ENCODE peak calls at places on chromosomes 6 and 20, in eight cellular contexts. I is ovary, N is A549, J is stomach, O is SK-N-SH, K is upper lobe of left lung, Y is HepG2, L is tibial nerve. Q is an unnamed sample.

GRCh38 chr6:52995913-52996685 is 1.0 kb upstream of the GSTA4 start:
- DNase-seq in Y (peak), O (peak), N (peak), L (peak), K (peak), I (peak), J (no peak), Q (peak)

GRCh38 chr20:41041693-41042092 is 13.1 kb downstream of the TOP1 start:
- DNase-seq in K (no peak), N (no peak), I (no peak), J (no peak), O (no peak), Y (no peak), L (no peak), Q (no peak)

GRCh38 chr20:44956410-44956809 is 3.8 kb downstream of the TOMM34 start:
- DNase-seq in O (no peak), N (no peak), I (no peak), Y (no peak), K (no peak), J (no peak), L (no peak), Q (no peak)

GRCh38 chr20:48760403-48760889 is 67.4 kb downstream of the PREX1 start:
- DNase-seq in J (peak), L (no peak), N (no peak), K (peak), I (no peak), Y (no peak), O (no peak), Q (peak)

GRCh38 chr6:36328600-36328999 is 8.1 kb downstream of the BNIP5 start:
- DNase-seq in J (no peak), N (no peak), O (no peak), L (no peak), Y (no peak), I (no peak), K (no peak), Q (no peak)

GRCh38 chr6:89098461-89098860 is 17.9 kb downstream of the PNRC1 start:
- DNase-seq in I (no peak), J (no peak), K (no peak), O (no peak), N (no peak), Y (no peak), L (no peak), Q (no peak)

GRCh38 chr6:25292384-25292783 is 13.2 kb downstream of the CARMIL1 start:
- DNase-seq in L (no peak), O (no peak), K (no peak), I (no peak), N (no peak), Y (no peak), J (no peak), Q (no peak)

GRCh38 chr20:11847827-11848226 is 69.9 kb upstream of the BTBD3 start:
- DNase-seq in N (no peak), J (peak), L (no peak), O (no peak), I (no peak), Y (no peak), K (no peak), Q (peak)

GRCh38 chr6:32558426-32559057 is 28.5 kb upstream of the HLA-DRB5 start:
- DNase-seq in L (no peak), I (no peak), N (no peak), Y (no peak), K (no peak), J (no peak), O (no peak), Q (no peak)

GRCh38 chr20:19757487-19757972 is 528 bp upstream of the RIN2 start:
- DNase-seq in J (peak), K (peak), N (peak), O (peak), Y (peak), I (peak), L (peak), Q (peak)

GRCh38 chr6:143652840-143653239 is 24.9 kb upstream of the PHACTR2 start:
- DNase-seq in K (no peak), J (no peak), Y (no peak), O (no peak), N (no peak), L (no peak), I (no peak), Q (peak)

GRCh38 chr6:157089258-157089657 is 234.1 kb downstream of the TMEM242 start:
- DNase-seq in K (no peak), O (peak), J (no peak), Y (peak), L (no peak), I (no peak), N (peak), Q (no peak)

GRCh38 chr6:35287671-35288396 is 9.8 kb upstream of the DEF6 start:
- DNase-seq in J (no peak), Y (no peak), L (no peak), O (no peak), K (no peak), I (no peak), N (no peak), Q (no peak)

GRCh38 chr6:30612213-30612612 is 4.8 kb downstream of the PPP1R10 start:
- DNase-seq in O (no peak), J (no peak), N (peak), K (no peak), I (no peak), L (no peak), Y (no peak), Q (no peak)

GRCh38 chr6:107542170-107542569 is 52.3 kb downstream of the SOBP start:
- DNase-seq in Y (no peak), O (no peak), N (no peak), I (no peak), L (no peak), K (no peak), J (no peak), Q (no peak)

GRCh38 chr6:10406556-10406955 is 8.3 kb downstream of the TFAP2A start:
- DNase-seq in Y (no peak), O (no peak), N (no peak), I (no peak), K (no peak), J (no peak), L (no peak), Q (no peak)

GRCh38 chr6:155880905-155881304 is 425.3 kb upstream of the NOX3 start:
- DNase-seq in O (no peak), J (no peak), I (no peak), N (no peak), K (no peak), L (no peak), Y (no peak), Q (no peak)

GRCh38 chr20:1317545-1318255 is 11.2 kb downstream of the SDCBP2 start:
- DNase-seq in Y (no peak), L (no peak), O (no peak), N (no peak), I (no peak), K (no peak), J (no peak), Q (no peak)

GRCh38 chr20:1212607-1213396 is 9.5 kb downstream of the C20orf202 start:
- DNase-seq in O (peak), L (peak), J (peak), Y (peak), K (peak), N (peak), I (peak), Q (peak)

DNA sequence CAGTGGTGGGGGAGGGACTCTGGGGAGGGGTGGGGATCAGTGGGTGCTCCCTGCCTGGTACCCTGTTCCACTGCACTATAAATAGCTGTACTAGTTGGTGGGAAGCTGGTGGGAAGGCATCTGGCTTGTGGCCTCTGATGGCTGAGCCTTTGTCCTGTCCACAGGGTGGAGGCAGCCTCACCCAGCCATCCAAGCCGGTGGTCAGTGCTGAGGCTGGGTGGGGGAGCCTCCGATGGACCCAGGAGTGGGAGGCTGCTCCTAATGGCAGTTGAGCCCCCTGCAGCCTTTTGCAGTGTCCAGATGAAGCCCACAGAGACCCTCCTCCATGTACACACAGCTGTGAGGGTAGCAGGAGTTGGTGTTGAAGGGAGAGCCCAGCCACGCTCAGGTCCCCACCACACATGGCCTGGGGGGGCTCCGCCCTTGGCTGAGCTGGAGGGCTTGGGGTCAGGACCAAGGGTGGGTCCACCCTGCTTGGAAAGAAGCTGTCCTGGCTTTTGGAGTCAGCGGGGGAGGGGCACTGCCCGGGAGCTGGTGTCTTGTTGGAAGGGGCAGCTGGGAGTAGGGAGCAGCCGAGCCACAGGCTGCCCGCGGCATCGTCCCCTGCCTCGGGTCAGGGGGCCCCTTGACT is 2.5 kb downstream of the PPDPF start:
- DNase-seq in L (no peak), N (no peak), O (no peak), J (no peak), K (no peak), I (no peak), Y (no peak), Q (no peak)
- TF ChIP-seq EP300 in L (no peak), N (no peak), O (no peak), J (no peak), K (no peak), I (no peak), Y (no peak), Q (no peak)

DNA sequence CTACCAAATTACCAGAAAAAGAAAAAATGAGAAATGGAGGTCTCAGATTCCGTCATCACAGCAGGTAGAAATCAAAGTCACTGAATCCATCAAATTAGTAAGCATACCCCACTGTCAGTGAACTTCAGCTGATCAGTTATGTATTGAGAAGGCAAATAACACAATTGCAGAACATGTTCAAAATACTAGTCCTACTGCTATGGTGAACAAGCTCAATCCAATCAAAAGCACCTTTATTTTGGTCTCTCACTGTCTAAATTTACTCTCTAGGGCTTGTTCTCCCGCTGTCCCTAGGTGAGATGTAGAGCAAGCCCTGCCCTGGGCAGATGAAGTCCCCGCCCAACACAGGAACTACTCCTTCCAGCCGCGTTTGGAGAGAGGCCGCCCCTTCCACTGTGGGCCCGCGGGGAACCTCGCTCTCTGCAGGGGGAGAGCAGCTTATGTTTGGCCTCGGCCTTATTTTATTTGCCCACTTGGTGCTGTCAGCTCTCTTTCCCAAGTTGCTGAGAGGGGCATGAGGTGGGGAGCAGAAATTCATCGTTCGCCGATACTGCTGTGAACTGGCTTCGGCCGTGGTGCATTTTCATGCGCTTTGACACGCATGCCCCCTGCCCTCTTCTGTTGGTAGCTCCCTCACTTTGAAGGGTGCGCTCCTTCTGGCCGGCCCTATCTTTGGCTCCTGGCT is 14.3 kb upstream of the MAP1LC3A start:
- DNase-seq in J (no peak), K (no peak), N (no peak), L (no peak), Y (no peak), O (no peak), I (no peak), Q (peak)
- H3K4me3 ChIP-seq in J (no peak), K (peak), N (no peak), L (no peak), Y (no peak), O (no peak), I (no peak), Q (peak)

DNA sequence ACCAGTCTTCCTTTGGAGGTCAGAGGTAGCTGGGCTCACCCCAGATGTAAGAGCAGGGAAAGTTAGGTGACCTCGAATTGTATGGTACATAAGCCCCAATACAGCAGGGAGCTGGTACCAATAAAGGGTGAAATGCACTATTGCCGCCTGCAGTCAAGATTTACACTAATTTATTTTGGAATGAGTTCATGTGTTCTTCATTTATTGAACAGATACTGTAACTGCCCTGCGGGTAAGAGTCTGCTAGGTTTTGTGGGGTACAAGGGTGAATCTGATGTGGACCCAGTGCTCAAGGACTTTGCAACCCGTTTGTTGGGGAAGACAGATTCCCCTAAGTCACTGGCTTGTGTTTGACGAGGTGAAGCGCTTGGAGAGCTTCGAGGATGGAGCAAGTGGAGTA is 2.5 kb upstream of the DNAJC5 start:
- DNase-seq in I (no peak), L (no peak), J (no peak), K (no peak), N (no peak), O (no peak), Y (no peak), Q (no peak)
- H3K27ac ChIP-seq in I (no peak), L (no peak), J (no peak), K (no peak), N (no peak), O (no peak), Y (no peak), Q (no peak)

GRCh38 chr6:170028629-170029345 is 262.1 kb downstream of the DLL1 start:
- DNase-seq in O (no peak), Y (no peak), J (peak), I (no peak), L (no peak), K (peak), N (no peak), Q (no peak)
- TF ChIP-seq EP300 in O (no peak), Y (no peak), J (no peak), I (no peak), L (no peak), K (no peak), N (no peak), Q (no peak)

DNA sequence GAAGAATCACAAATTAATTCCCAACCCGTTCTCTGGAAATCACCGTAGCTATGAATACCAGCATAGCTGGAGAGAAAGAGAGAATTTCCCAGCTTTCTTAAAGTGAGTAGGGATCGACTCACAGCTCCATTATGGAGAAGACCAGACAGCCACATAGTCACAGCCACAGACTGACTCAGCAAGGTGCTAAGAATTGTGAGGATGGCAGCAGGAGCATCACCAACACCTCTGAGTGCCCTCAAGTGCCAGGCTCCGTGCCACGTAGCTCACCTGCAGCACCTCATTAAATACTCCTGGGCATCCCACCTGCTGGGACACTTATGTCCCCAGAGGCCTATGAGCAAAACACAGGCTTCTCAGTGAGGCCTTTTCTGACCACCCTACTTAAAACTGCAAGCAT is 33.0 kb downstream of the BFSP1 start:
- DNase-seq in J (no peak), I (no peak), K (peak), N (no peak), O (no peak), L (no peak), Y (no peak), Q (no peak)
- H3K4me3 ChIP-seq in J (no peak), I (no peak), K (no peak), N (no peak), O (no peak), L (no peak), Y (no peak), Q (no peak)

GRCh38 chr6:138664740-138665139 is 108.8 kb upstream of the CCDC28A start:
- DNase-seq in L (no peak), I (no peak), J (no peak), Y (no peak), O (no peak), K (no peak), N (no peak), Q (no peak)
- H3K27ac ChIP-seq in L (no peak), I (no peak), J (no peak), Y (no peak), O (no peak), K (no peak), N (no peak), Q (no peak)

Q was measured in transverse colon.